ENCODE peak calls at places on chromosomes 16 and 17, in seven cellular contexts. V, Q, O, U, L, C and Z are unnamed samples.

GRCh38 chr17:28105501-28105900 is 63.0 kb downstream of the NLK start:
- DNase-seq in U (no peak), O (no peak), Q (no peak), C (no peak), V (no peak), L (no peak), Z (no peak)

GRCh38 chr16:48597563-48598392 is 12.2 kb downstream of the N4BP1 start:
- DNase-seq in O (no peak), L (no peak), Q (no peak), V (no peak), U (no peak), C (peak), Z (no peak)

GRCh38 chr16:2058901-2059300 is 11.1 kb downstream of the TSC2 start:
- DNase-seq in L (no peak), Q (no peak), V (no peak), O (no peak), U (no peak), C (no peak), Z (no peak)

GRCh38 chr16:57071840-57072541 is 20.4 kb upstream of the CPNE2 start:
- DNase-seq in L (no peak), V (no peak), O (no peak), Q (no peak), U (no peak), C (no peak), Z (no peak)

GRCh38 chr17:7688808-7689316 is 585 bp downstream of the WRAP53 start:
- DNase-seq in L (no peak), C (no peak), Q (no peak), U (no peak), O (no peak), V (no peak), Z (no peak)

GRCh38 chr17:13024526-13025263 is 6.9 kb upstream of the ELAC2 start:
- DNase-seq in Q (peak), L (peak), O (peak), U (peak), C (peak), V (peak), Z (peak)

GRCh38 chr17:42399948-42400843 is 12.0 kb upstream of the STAT3 start:
- DNase-seq in O (no peak), L (no peak), V (no peak), Q (no peak), U (no peak), C (no peak), Z (no peak)

GRCh38 chr17:17494499-17495447 is 1.4 kb downstream of the RASD1 start:
- DNase-seq in U (peak), V (no peak), Q (no peak), L (peak), C (no peak), O (peak), Z (peak)

GRCh38 chr16:55331648-55332185 is 7.7 kb downstream of the IRX6 start:
- DNase-seq in V (no peak), C (no peak), O (no peak), Q (no peak), L (no peak), U (no peak), Z (no peak)

GRCh38 chr16:54923988-54924387 is 6.7 kb upstream of the IRX5 start:
- DNase-seq in Q (no peak), U (no peak), C (no peak), L (no peak), O (no peak), V (no peak), Z (no peak)

GRCh38 chr17:72151565-72152391 is 31.0 kb downstream of the SOX9 start:
- DNase-seq in V (peak), C (no peak), Q (peak), L (peak), U (peak), O (no peak), Z (peak)

GRCh38 chr16:30784215-30784614 is 2.8 kb downstream of the ZNF629 start:
- DNase-seq in U (no peak), Q (no peak), V (no peak), C (no peak), L (no peak), O (no peak), Z (no peak)

GRCh38 chr17:20922128-20922670 is 120.6 kb downstream of the USP22 start:
- DNase-seq in V (peak), C (no peak), Q (no peak), L (no peak), O (no peak), U (no peak), Z (no peak)

GRCh38 chr16:57726433-57726947 is 9.1 kb upstream of the KATNB1 start:
- DNase-seq in U (no peak), O (no peak), V (no peak), L (no peak), Q (no peak), C (no peak), Z (no peak)

GRCh38 chr16:71880176-71880575 is 3.8 kb downstream of the ZNF821 start:
- DNase-seq in U (no peak), O (no peak), Q (no peak), V (no peak), C (peak), L (no peak), Z (no peak)

GRCh38 chr17:8630227-8630801 is at the start of gene MYH10:
- DNase-seq in L (no peak), Q (no peak), V (no peak), U (no peak), C (no peak), O (no peak), Z (no peak)

GRCh38 chr17:58302919-58303551 is 22.3 kb upstream of the MPO start:
- DNase-seq in V (no peak), L (peak), U (peak), C (peak), O (no peak), Q (no peak), Z (no peak)

GRCh38 chr17:55420067-55420775 is 1.4 kb downstream of the MMD start:
- DNase-seq in C (peak), Q (no peak), O (no peak), U (peak), L (no peak), V (no peak), Z (no peak)

GRCh38 chr17:63928966-63929695 is 3.0 kb downstream of the CD79B start:
- DNase-seq in O (no peak), V (no peak), U (no peak), Q (no peak), L (no peak), C (no peak), Z (no peak)

GRCh38 chr16:71484006-71484893 is 4.9 kb downstream of the ZNF19 start:
- DNase-seq in O (peak), U (peak), V (peak), L (peak), Q (peak), C (peak), Z (peak)

GRCh38 chr17:9499041-9499440 is 76.6 kb downstream of the STX8 start:
- DNase-seq in U (no peak), C (no peak), V (no peak), L (no peak), Q (no peak), O (no peak), Z (no peak)

GRCh38 chr16:26363581-26363980 is 671.8 kb downstream of the HS3ST4 start:
- DNase-seq in L (no peak), V (no peak), C (no peak), U (no peak), O (no peak), Q (no peak), Z (no peak)

GRCh38 chr17:68456529-68457167 is 648 bp downstream of the WIPI1 start:
- DNase-seq in V (peak), Q (peak), C (peak), U (peak), O (peak), L (peak), Z (peak)

GRCh38 chr17:34579017-34579946 is at the start of gene TMEM132E:
- DNase-seq in U (peak), Q (no peak), V (no peak), O (peak), L (peak), C (no peak), Z (peak)

GRCh38 chr17:81909966-81910839 is 996 bp downstream of the PCYT2 start:
- DNase-seq in L (no peak), V (peak), U (peak), O (no peak), Q (no peak), C (peak), Z (peak)

GRCh38 chr17:11986939-11987329 is 10.3 kb downstream of the ZNF18 start:
- DNase-seq in V (peak), O (no peak), L (no peak), U (no peak), Q (peak), C (peak), Z (no peak)

GRCh38 chr17:78823282-78824046 is 17.1 kb downstream of the USP36 start:
- DNase-seq in O (no peak), Q (no peak), C (no peak), V (no peak), L (no peak), U (no peak), Z (no peak)

GRCh38 chr16:49484454-49484853 is 110.8 kb downstream of the C16orf78 start:
- DNase-seq in V (no peak), O (peak), U (peak), C (no peak), L (peak), Q (peak), Z (peak)

GRCh38 chr16:87416826-87417471 is 24.8 kb downstream of the MAP1LC3B start:
- DNase-seq in L (no peak), Q (peak), V (peak), U (no peak), O (no peak), C (peak), Z (no peak)

GRCh38 chr17:19739241-19740201 is 8.6 kb downstream of the ALDH3A1 start:
- DNase-seq in L (no peak), Q (no peak), O (no peak), V (no peak), U (no peak), C (no peak), Z (no peak)

GRCh38 chr17:33125552-33125950 is 133.9 kb downstream of the SPACA3 start:
- DNase-seq in Q (no peak), U (no peak), O (no peak), L (no peak), V (no peak), C (no peak), Z (no peak)

GRCh38 chr16:6019490-6019991 is 921.9 kb upstream of the EEF2KMT start:
- DNase-seq in L (no peak), O (no peak), U (no peak), V (no peak), C (no peak), Q (no peak), Z (no peak)

GRCh38 chr16:80092686-80093085 is 448.1 kb upstream of the DYNLRB2 start:
- DNase-seq in V (no peak), C (no peak), L (no peak), O (no peak), Q (no peak), U (no peak), Z (no peak)

DNA sequence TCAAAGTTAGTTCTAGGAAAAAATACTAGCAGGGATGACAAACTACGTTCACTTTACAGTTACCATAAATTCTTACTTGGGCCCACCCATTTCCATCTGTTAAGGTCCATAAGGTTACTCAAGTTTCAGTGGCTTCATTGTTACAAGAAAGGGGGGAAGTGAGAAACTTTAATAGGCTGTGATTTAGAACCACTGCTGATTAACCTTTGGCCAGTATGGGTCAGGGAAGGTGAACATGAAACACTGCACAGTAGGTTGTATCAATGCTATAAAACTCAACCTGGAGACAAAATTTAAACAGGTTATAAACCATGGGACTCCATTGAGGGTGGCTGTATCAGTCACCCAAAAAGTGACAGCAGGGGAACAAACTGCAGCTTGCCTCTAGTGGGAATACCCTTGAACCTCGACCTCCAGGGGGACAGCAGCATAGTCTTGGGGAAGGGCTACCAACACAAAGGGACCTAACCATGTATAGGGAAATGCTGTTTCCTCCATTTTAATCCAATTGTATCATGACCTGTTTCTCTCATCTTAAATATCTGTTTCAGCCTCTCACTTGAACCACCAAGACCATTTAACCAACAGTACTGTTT is 10.4 kb downstream of the PTRH2 start:
- DNase-seq in O (no peak), L (no peak), C (no peak), U (no peak), V (no peak), Q (no peak), Z (no peak)
- TF ChIP-seq POLR2A in O (no peak), L (no peak), C (no peak), U (no peak), V (no peak), Q (no peak), Z (no peak)

DNA sequence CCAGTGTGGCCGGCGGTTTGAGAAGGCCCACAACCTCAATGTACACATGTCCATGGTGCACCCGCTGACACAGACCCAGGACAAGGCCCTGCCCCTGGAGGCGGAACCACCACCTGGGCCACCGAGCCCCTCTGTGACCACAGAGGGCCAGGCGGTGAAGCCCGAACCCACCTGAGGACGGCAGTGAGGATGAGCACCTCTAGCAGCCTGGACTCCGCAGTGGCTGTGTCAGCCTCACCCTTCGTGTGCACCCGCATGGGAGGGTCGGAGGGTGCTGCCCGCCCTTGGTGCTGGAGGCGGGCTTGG is 16.7 kb downstream of the ZNF276 start:
- DNase-seq in Q (no peak), L (no peak), V (no peak), C (peak), O (no peak), U (no peak), Z (no peak)
- TF ChIP-seq POLR2A in Q (no peak), L (no peak), V (no peak), C (no peak), O (no peak), U (no peak), Z (no peak)

DNA sequence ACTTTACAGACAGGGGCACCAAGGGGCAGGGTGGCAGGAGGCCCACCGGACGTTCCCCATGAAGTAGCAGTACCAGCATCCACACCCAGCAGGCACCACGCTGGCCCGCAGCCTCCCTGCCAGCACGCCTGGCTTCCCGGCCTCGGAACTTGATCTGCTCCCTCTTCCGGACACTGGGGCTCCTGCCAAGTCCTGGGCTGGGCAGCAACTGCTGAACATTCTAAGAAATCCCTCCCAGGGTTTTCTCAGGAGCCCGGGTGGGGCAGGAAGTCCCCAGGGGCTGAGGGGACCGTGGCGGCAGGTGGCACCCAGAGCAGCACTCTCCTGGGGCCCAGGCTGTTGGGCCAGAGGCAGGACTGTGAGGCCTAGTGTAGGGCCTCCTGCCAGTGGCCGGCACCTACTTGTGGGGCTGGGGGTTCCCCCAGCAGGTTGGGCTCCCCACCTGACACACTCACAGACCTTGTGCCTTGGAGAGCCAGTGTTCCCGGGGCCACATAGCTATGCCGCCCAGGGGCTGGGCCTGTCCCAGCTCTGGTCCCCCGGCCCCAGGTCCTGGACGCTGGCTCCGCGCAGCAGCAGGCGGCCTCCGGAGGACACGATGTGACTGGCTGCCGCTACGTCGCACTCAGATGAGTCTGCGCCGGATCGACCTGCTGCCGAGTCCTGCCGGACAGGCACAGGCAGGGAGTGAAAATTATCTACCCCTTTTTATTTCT is 86.2 kb upstream of the CBX4 start:
- DNase-seq in L (peak), Q (peak), U (peak), V (peak), O (no peak), C (no peak), Z (peak)
- TF ChIP-seq POLR2A in L (no peak), Q (no peak), U (no peak), V (no peak), O (no peak), C (no peak), Z (peak)

GRCh38 chr17:48639982-48640857 is 14.1 kb upstream of the HOXB9 start:
- DNase-seq in V (no peak), O (no peak), U (no peak), C (no peak), Q (no peak), L (no peak), Z (no peak)
- TF ChIP-seq POLR2A in V (no peak), O (no peak), U (no peak), C (no peak), Q (no peak), L (no peak), Z (no peak)

DNA sequence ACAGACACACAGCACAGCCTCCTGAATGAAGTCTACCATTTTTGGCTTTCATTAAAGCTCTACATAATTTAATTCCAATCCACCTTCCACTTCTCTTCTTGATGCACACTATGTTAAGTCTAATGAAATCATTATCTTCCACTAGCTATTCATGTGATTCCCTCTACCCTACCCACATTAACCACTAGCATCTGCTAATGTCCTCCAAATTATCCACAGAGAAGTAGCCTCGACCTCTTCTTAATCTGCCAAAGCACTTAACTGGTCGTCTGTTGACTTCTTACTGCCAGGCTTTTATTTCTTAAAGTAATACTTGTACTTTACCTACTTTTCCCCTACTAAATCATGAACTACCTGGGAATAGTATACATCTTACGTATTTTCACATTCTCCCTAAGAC is 91.8 kb downstream of the NCOR1 start:
- DNase-seq in Q (no peak), O (no peak), C (no peak), L (no peak), V (no peak), U (no peak), Z (no peak)
- TF ChIP-seq POLR2A in Q (no peak), O (no peak), C (no peak), L (no peak), V (no peak), U (no peak), Z (no peak)